ENCODE peak calls at places on chromosome 18, in four cellular contexts. B is uterus, T is HCT116, Z is suprapubic skin. F is an unnamed sample.
A peak's percentile ranks its signal among the peaks of the same experiment; 100 is the strongest.

GRCh38 chr18:72762505-72763122 is 105.2 kb downstream of the NETO1 start:
- DNase-seq in B (no peak), T (peak; percentile 6), Z (no peak), F (no peak)

GRCh38 chr18:45666006-45666405 is 50.7 kb downstream of the SLC14A2 start:
- DNase-seq in B (no peak), T (no peak), Z (no peak), F (peak; percentile 41)

GRCh38 chr18:76565238-76566173 is 70.5 kb upstream of the ZNF516 start:
- DNase-seq in B (peak; percentile 77), T (no peak), Z (peak; percentile 87), F (no peak)

GRCh38 chr18:7637269-7637668 is 70.2 kb downstream of the PTPRM start:
- DNase-seq in B (no peak), T (no peak), Z (no peak), F (no peak)

GRCh38 chr18:11868230-11868629 is 17.0 kb downstream of the CHMP1B start:
- DNase-seq in B (no peak), T (no peak), Z (no peak), F (no peak)

GRCh38 chr18:44569391-44570055 is 111.2 kb upstream of the SETBP1 start:
- DNase-seq in B (no peak), T (no peak), Z (no peak), F (no peak)

GRCh38 chr18:67300498-67300897 is 216.0 kb downstream of the DSEL start:
- DNase-seq in B (no peak), T (no peak), Z (no peak), F (no peak)

GRCh38 chr18:62877448-62878221 is 162.3 kb downstream of the PHLPP1 start:
- DNase-seq in B (no peak), T (no peak), Z (no peak), F (no peak)

GRCh38 chr18:8786766-8787670 is 81.7 kb downstream of the MTCL1 start:
- DNase-seq in B (no peak), T (no peak), Z (no peak), F (no peak)

GRCh38 chr18:78813898-78814297 is 165.7 kb upstream of the SALL3 start:
- DNase-seq in B (no peak), T (no peak), Z (no peak), F (no peak)

GRCh38 chr18:47108373-47108772 is 41.9 kb downstream of the HDHD2 start:
- DNase-seq in B (no peak), T (no peak), Z (no peak), F (no peak)

GRCh38 chr18:30302181-30302580 is 740.4 kb downstream of the DSC3 start:
- DNase-seq in B (no peak), T (no peak), Z (no peak), F (no peak)

GRCh38 chr18:71485578-71485977 is 1058.6 kb downstream of the CBLN2 start:
- DNase-seq in B (no peak), T (no peak), Z (no peak), F (no peak)

GRCh38 chr18:55634545-55634944 is 46.6 kb upstream of the TCF4 start:
- DNase-seq in B (no peak), T (no peak), Z (no peak), F (no peak)

GRCh38 chr18:61894751-61895524 is 2.1 kb upstream of the RNF152 start:
- DNase-seq in B (peak; percentile 36), T (no peak), Z (no peak), F (no peak)

GRCh38 chr18:13254971-13255927 is 36.7 kb downstream of the LDLRAD4 start:
- DNase-seq in B (no peak), T (no peak), Z (no peak), F (no peak)

GRCh38 chr18:5073026-5073944 is 123.8 kb downstream of the AKAIN1 start:
- DNase-seq in B (no peak), T (peak; percentile 13), Z (no peak), F (no peak)

GRCh38 chr18:63290456-63291200 is 28.9 kb downstream of the BCL2 start:
- DNase-seq in B (peak; percentile 37), T (no peak), Z (no peak), F (no peak)

GRCh38 chr18:72910045-72910444 is 42.3 kb upstream of the NETO1 start:
- DNase-seq in B (no peak), T (no peak), Z (no peak), F (no peak)

GRCh38 chr18:77067315-77068061 is 65.1 kb downstream of the MBP start:
- DNase-seq in B (peak; percentile 66), T (peak; percentile 75), Z (peak; percentile 77), F (peak; percentile 88)

GRCh38 chr18:57113783-57114465 is 33.0 kb upstream of the BOD1L2 start:
- DNase-seq in B (no peak), T (no peak), Z (no peak), F (no peak)

GRCh38 chr18:55988537-55988936 is 400.5 kb upstream of the TCF4 start:
- DNase-seq in B (no peak), T (no peak), Z (no peak), F (no peak)

GRCh38 chr18:76985156-76985950 is 147.2 kb downstream of the MBP start:
- DNase-seq in B (no peak), T (no peak), Z (no peak), F (no peak)

GRCh38 chr18:5895300-5895885 is at the start of gene TMEM200C:
- DNase-seq in B (peak; percentile 23), T (no peak), Z (no peak), F (peak; percentile 42)

GRCh38 chr18:8142932-8143331 is 466.3 kb upstream of the RAB12 start:
- DNase-seq in B (no peak), T (no peak), Z (no peak), F (no peak)

GRCh38 chr18:42296723-42297122 is 341.7 kb downstream of the PIK3C3 start:
- DNase-seq in B (no peak), T (no peak), Z (no peak), F (no peak)

GRCh38 chr18:32431753-32432152 is 38.9 kb downstream of the GAREM1 start:
- DNase-seq in B (no peak), T (no peak), Z (no peak), F (no peak)

GRCh38 chr18:21241224-21242131 is 554 bp upstream of the GREB1L start:
- DNase-seq in B (no peak), T (no peak), Z (no peak), F (peak; percentile 73)

GRCh38 chr18:72375628-72376027 is 168.5 kb downstream of the CBLN2 start:
- DNase-seq in B (no peak), T (no peak), Z (no peak), F (no peak)

GRCh38 chr18:46481048-46481846 is 175.8 kb downstream of the LOXHD1 start:
- DNase-seq in B (no peak), T (peak; percentile 27), Z (no peak), F (no peak)

GRCh38 chr18:56953444-56953843 is 193.4 kb upstream of the BOD1L2 start:
- DNase-seq in B (no peak), T (no peak), Z (no peak), F (no peak)

GRCh38 chr18:12028674-12029073 is 47.4 kb downstream of the IMPA2 start:
- DNase-seq in B (no peak), T (no peak), Z (peak; percentile 79), F (peak; percentile 40)

GRCh38 chr18:32470136-32470712 is 458 bp downstream of the GAREM1 start:
- DNase-seq in B (peak; percentile 39), T (no peak), Z (peak; percentile 74), F (no peak)

GRCh38 chr18:54765636-54766035 is 62.6 kb upstream of the RAB27B start:
- DNase-seq in B (no peak), T (no peak), Z (no peak), F (no peak)

GRCh38 chr18:63297678-63298392 is 21.7 kb downstream of the BCL2 start:
- DNase-seq in B (no peak), T (no peak), Z (no peak), F (no peak)

GRCh38 chr18:50097702-50098101 is 97.2 kb downstream of the MYO5B start:
- DNase-seq in B (no peak), T (peak; percentile 16), Z (no peak), F (peak; percentile 29)
- TF ChIP-seq POLR2A in B (no peak), T (no peak), Z (no peak), F (no peak)

GRCh38 chr18:36455931-36456330 is 158.4 kb downstream of the FHOD3 start:
- DNase-seq in B (no peak), T (no peak), Z (no peak), F (no peak)
- TF ChIP-seq CTCF in B (no peak), T (no peak), Z (no peak), F (no peak)

DNA sequence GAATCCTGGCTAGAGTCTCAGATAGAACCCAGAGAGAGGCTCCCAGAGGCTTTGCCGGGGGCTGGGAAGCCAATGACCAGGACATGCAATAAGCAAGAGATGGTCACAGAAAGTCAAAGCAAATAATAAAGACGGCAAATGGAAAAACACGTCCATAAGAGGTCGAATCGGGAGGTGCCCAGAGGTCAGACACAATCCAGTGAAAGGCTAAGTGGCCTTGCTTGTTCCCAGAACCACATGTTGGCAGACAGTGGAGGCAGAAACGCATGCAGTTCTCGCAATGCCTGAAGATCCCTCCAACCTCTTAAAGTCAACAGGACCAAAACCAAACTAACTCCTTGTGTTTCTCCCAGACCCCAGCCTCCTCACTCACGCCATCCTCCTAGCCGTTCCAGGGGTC is 3.0 kb downstream of the CYB5A start:
- DNase-seq in B (no peak), T (no peak), Z (no peak), F (no peak)
- H3K4me1 ChIP-seq in B (peaks cover 1% of the 10 kb centered on the region), T (peaks cover 19% of the 10 kb centered on the region), Z (peaks cover 43% of the 10 kb centered on the region), F (peaks cover 40% of the 10 kb centered on the region)

GRCh38 chr18:48794251-48794970 is 156.4 kb downstream of the SMAD7 start:
- DNase-seq in B (peak; percentile 8), T (no peak), Z (peak; percentile 10), F (no peak)
- TF ChIP-seq POLR2A in B (no peak), T (no peak), Z (no peak), F (no peak)

GRCh38 chr18:22417496-22418188 is at the start of gene CTAGE1:
- DNase-seq in B (no peak), T (no peak), Z (no peak), F (no peak)

GRCh38 chr18:22422909-22423548 is 5.3 kb upstream of the CTAGE1 start:
- DNase-seq in B (no peak), T (no peak), Z (no peak), F (no peak)

GRCh38 chr18:22424564-22424963 is 6.8 kb upstream of the CTAGE1 start:
- DNase-seq in B (no peak), T (no peak), Z (no peak), F (no peak)

GRCh38 chr18:22420649-22421048 is 2.9 kb upstream of the CTAGE1 start:
- DNase-seq in B (no peak), T (no peak), Z (no peak), F (no peak)
- TF ChIP-seq CTCF in B (no peak), T (no peak), Z (no peak), F (no peak)

GRCh38 chr18:3453540-3454364 is 3.8 kb downstream of the TGIF1 start:
- DNase-seq in B (peak; percentile 60), T (no peak), Z (peak; percentile 87), F (no peak)

GRCh38 chr18:3454365-3455089 is 4.6 kb downstream of the TGIF1 start:
- DNase-seq in B (no peak), T (no peak), Z (no peak), F (no peak)

GRCh38 chr18:3455938-3456685 is 6.1 kb downstream of the TGIF1 start:
- DNase-seq in B (no peak), T (no peak), Z (no peak), F (no peak)

GRCh38 chr18:3456686-3457069 is 6.7 kb downstream of the TGIF1 start:
- DNase-seq in B (no peak), T (no peak), Z (no peak), F (no peak)

GRCh38 chr18:3455090-3455640 is 5.2 kb downstream of the TGIF1 start:
- DNase-seq in B (no peak), T (no peak), Z (no peak), F (no peak)
- H3K4me1 ChIP-seq in B (peaks cover 10% of the 10 kb centered on the region), T (peaks cover 73% of the 10 kb centered on the region), Z (peaks cover 67% of the 10 kb centered on the region), F (peaks cover 55% of the 10 kb centered on the region)

GRCh38 chr18:58728719-58729118 is 57.5 kb downstream of the MALT1 start:
- DNase-seq in B (no peak), T (no peak), Z (no peak), F (no peak)
- TF ChIP-seq POLR2A in B (no peak), T (no peak), Z (no peak), F (no peak)

F was measured in upper lobe of left lung.